ENCODE peak calls at places on chromosomes 2 and 18, in eight cellular contexts. One of them, this sample, is unnamed.

GRCh38 chr2:57957238-57957637 is 89.4 kb upstream of the VRK2 start:
- DNase-seq in fibroblast of lung: no peak
- DNase-seq in GM23338: no peak
- DNase-seq in OCI-LY7: no peak
- DNase-seq in IMR-90: no peak
- DNase-seq in H9: no peak
- DNase-seq in neural progenitor cell: no peak
- DNase-seq in PC-9: no peak
- DNase-seq in this sample: no peak

GRCh38 chr2:132955871-132956615 is 286.0 kb upstream of the LYPD1 start:
- DNase-seq in fibroblast of lung: no peak
- DNase-seq in GM23338: no peak
- DNase-seq in OCI-LY7: no peak
- DNase-seq in IMR-90: no peak
- DNase-seq in H9: no peak
- DNase-seq in neural progenitor cell: no peak
- DNase-seq in PC-9: no peak
- DNase-seq in this sample: no peak

GRCh38 chr2:181785677-181786344 is 105.5 kb upstream of the NEUROD1 start:
- DNase-seq in fibroblast of lung: peak; percentile 70
- DNase-seq in GM23338: no peak
- DNase-seq in OCI-LY7: no peak
- DNase-seq in IMR-90: peak; percentile 75
- DNase-seq in H9: no peak
- DNase-seq in neural progenitor cell: no peak
- DNase-seq in PC-9: peak; percentile 47
- DNase-seq in this sample: peak; percentile 88

GRCh38 chr2:169221745-169222369 is 140.5 kb downstream of the LRP2 start:
- DNase-seq in fibroblast of lung: peak; percentile 5
- DNase-seq in GM23338: peak; percentile 71
- DNase-seq in OCI-LY7: no peak
- DNase-seq in IMR-90: no peak
- DNase-seq in H9: no peak
- DNase-seq in neural progenitor cell: no peak
- DNase-seq in PC-9: no peak
- DNase-seq in this sample: peak; percentile 3

GRCh38 chr2:239934571-239935171 is 90.5 kb downstream of the NDUFA10 start:
- DNase-seq in fibroblast of lung: peak; percentile 49
- DNase-seq in GM23338: peak; percentile 89
- DNase-seq in OCI-LY7: peak; percentile 34
- DNase-seq in IMR-90: peak; percentile 39
- DNase-seq in H9: peak; percentile 70
- DNase-seq in neural progenitor cell: peak; percentile 90
- DNase-seq in PC-9: peak; percentile 39
- DNase-seq in this sample: no peak

GRCh38 chr2:70069049-70069448 is 18.2 kb upstream of the PCBP1 start:
- DNase-seq in fibroblast of lung: no peak
- DNase-seq in GM23338: no peak
- DNase-seq in OCI-LY7: no peak
- DNase-seq in IMR-90: peak; percentile 6
- DNase-seq in H9: no peak
- DNase-seq in neural progenitor cell: no peak
- DNase-seq in PC-9: no peak
- DNase-seq in this sample: peak; percentile 94

GRCh38 chr2:219045937-219046550 is 4.7 kb upstream of the CFAP65 start:
- DNase-seq in fibroblast of lung: peak; percentile 42
- DNase-seq in GM23338: peak; percentile 81
- DNase-seq in OCI-LY7: peak; percentile 11
- DNase-seq in IMR-90: peak; percentile 27
- DNase-seq in H9: peak; percentile 63
- DNase-seq in neural progenitor cell: peak; percentile 85
- DNase-seq in PC-9: peak; percentile 41
- DNase-seq in this sample: peak; percentile 28

GRCh38 chr2:131062066-131062465 is 31.2 kb downstream of the FAM168B start:
- DNase-seq in fibroblast of lung: no peak
- DNase-seq in GM23338: no peak
- DNase-seq in OCI-LY7: no peak
- DNase-seq in IMR-90: no peak
- DNase-seq in H9: no peak
- DNase-seq in neural progenitor cell: no peak
- DNase-seq in PC-9: no peak
- DNase-seq in this sample: no peak

GRCh38 chr2:26807788-26808460 is 22.1 kb downstream of the CENPA start:
- DNase-seq in fibroblast of lung: peak; percentile 20
- DNase-seq in GM23338: peak; percentile 22
- DNase-seq in OCI-LY7: no peak
- DNase-seq in IMR-90: peak; percentile 29
- DNase-seq in H9: no peak
- DNase-seq in neural progenitor cell: peak; percentile 54
- DNase-seq in PC-9: no peak
- DNase-seq in this sample: no peak

GRCh38 chr2:43074592-43075053 is 151.8 kb downstream of the ZFP36L2 start:
- DNase-seq in fibroblast of lung: no peak
- DNase-seq in GM23338: no peak
- DNase-seq in OCI-LY7: no peak
- DNase-seq in IMR-90: no peak
- DNase-seq in H9: no peak
- DNase-seq in neural progenitor cell: no peak
- DNase-seq in PC-9: no peak
- DNase-seq in this sample: no peak

GRCh38 chr2:40062381-40062780 is 283.3 kb upstream of the THUMPD2 start:
- DNase-seq in fibroblast of lung: no peak
- DNase-seq in GM23338: no peak
- DNase-seq in OCI-LY7: no peak
- DNase-seq in IMR-90: no peak
- DNase-seq in H9: no peak
- DNase-seq in neural progenitor cell: no peak
- DNase-seq in PC-9: no peak
- DNase-seq in this sample: no peak

GRCh38 chr2:113277474-113278072 is 1.1 kb downstream of the PAX8 start:
- DNase-seq in fibroblast of lung: no peak
- DNase-seq in GM23338: peak; percentile 60
- DNase-seq in OCI-LY7: no peak
- DNase-seq in IMR-90: no peak
- DNase-seq in H9: peak; percentile 51
- DNase-seq in neural progenitor cell: peak; percentile 74
- DNase-seq in PC-9: no peak
- DNase-seq in this sample: no peak

GRCh38 chr2:172046080-172046678 is 39.1 kb upstream of the DLX1 start:
- DNase-seq in fibroblast of lung: peak; percentile 53
- DNase-seq in GM23338: no peak
- DNase-seq in OCI-LY7: no peak
- DNase-seq in IMR-90: no peak
- DNase-seq in H9: no peak
- DNase-seq in neural progenitor cell: no peak
- DNase-seq in PC-9: no peak
- DNase-seq in this sample: no peak

GRCh38 chr18:435940-436339 is 64.6 kb downstream of the COLEC12 start:
- DNase-seq in fibroblast of lung: no peak
- DNase-seq in GM23338: no peak
- DNase-seq in OCI-LY7: no peak
- DNase-seq in IMR-90: peak; percentile 43
- DNase-seq in H9: no peak
- DNase-seq in neural progenitor cell: no peak
- DNase-seq in PC-9: no peak
- DNase-seq in this sample: no peak

GRCh38 chr18:429030-429429 is 71.5 kb downstream of the COLEC12 start:
- DNase-seq in fibroblast of lung: no peak
- DNase-seq in GM23338: no peak
- DNase-seq in OCI-LY7: no peak
- DNase-seq in IMR-90: no peak
- DNase-seq in H9: no peak
- DNase-seq in neural progenitor cell: no peak
- DNase-seq in PC-9: no peak
- DNase-seq in this sample: no peak

GRCh38 chr18:433960-434359 is 66.5 kb downstream of the COLEC12 start:
- DNase-seq in fibroblast of lung: peak; percentile 25
- DNase-seq in GM23338: no peak
- DNase-seq in OCI-LY7: no peak
- DNase-seq in IMR-90: peak; percentile 55
- DNase-seq in H9: no peak
- DNase-seq in neural progenitor cell: no peak
- DNase-seq in PC-9: no peak
- DNase-seq in this sample: no peak

GRCh38 chr18:433297-433696 is 67.2 kb downstream of the COLEC12 start:
- DNase-seq in fibroblast of lung: no peak
- DNase-seq in GM23338: no peak
- DNase-seq in OCI-LY7: no peak
- DNase-seq in IMR-90: peak; percentile 24
- DNase-seq in H9: no peak
- DNase-seq in neural progenitor cell: peak; percentile 36
- DNase-seq in PC-9: no peak
- DNase-seq in this sample: no peak

DNA sequence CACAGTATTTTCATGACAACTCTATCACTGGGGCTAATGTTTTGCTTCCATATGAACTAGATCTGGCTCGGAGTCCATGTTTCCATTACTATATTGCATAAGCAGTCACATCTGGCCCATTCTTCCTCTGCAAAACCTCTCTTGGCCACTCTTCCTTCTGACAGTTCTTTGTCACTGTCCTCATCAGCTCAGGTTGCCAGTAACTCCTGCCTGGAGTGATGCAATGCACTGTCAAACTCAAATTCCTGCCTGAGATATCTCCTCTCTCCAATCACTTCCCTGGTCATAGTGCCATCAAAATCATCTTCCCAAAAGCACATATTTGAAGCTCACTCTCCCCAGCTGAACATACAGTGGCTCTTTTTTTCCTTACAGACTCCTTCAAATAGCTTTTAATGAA is 66.1 kb downstream of the COLEC12 start:
- DNase-seq in fibroblast of lung: peak; percentile 17
- DNase-seq in GM23338: no peak
- DNase-seq in OCI-LY7: no peak
- DNase-seq in IMR-90: peak; percentile 32
- DNase-seq in H9: no peak
- DNase-seq in neural progenitor cell: no peak
- DNase-seq in PC-9: no peak
- DNase-seq in this sample: no peak
- TF ChIP-seq CTCF in fibroblast of lung: no peak
- TF ChIP-seq CTCF in GM23338: no peak
- TF ChIP-seq CTCF in OCI-LY7: no peak
- TF ChIP-seq CTCF in IMR-90: no peak
- TF ChIP-seq CTCF in H9: no peak
- TF ChIP-seq CTCF in neural progenitor cell: no peak
- TF ChIP-seq CTCF in PC-9: no peak
- TF ChIP-seq CTCF in this sample: no peak

GRCh38 chr2:29617351-29617750 is 304.0 kb downstream of the ALK start:
- DNase-seq in fibroblast of lung: no peak
- DNase-seq in GM23338: no peak
- DNase-seq in OCI-LY7: no peak
- DNase-seq in IMR-90: no peak
- DNase-seq in H9: no peak
- DNase-seq in neural progenitor cell: no peak
- DNase-seq in PC-9: no peak
- DNase-seq in this sample: no peak
- H2AFZ ChIP-seq in fibroblast of lung: no peak overlapping the region
- H2AFZ ChIP-seq in GM23338: no peak overlapping the region
- H2AFZ ChIP-seq in OCI-LY7: no peak overlapping the region
- H2AFZ ChIP-seq in IMR-90: no peak overlapping the region
- H2AFZ ChIP-seq in H9: no peak overlapping the region
- H2AFZ ChIP-seq in neural progenitor cell: no peak overlapping the region
- H2AFZ ChIP-seq in PC-9: no peak overlapping the region
- H2AFZ ChIP-seq in this sample: no peak overlapping the region

DNA sequence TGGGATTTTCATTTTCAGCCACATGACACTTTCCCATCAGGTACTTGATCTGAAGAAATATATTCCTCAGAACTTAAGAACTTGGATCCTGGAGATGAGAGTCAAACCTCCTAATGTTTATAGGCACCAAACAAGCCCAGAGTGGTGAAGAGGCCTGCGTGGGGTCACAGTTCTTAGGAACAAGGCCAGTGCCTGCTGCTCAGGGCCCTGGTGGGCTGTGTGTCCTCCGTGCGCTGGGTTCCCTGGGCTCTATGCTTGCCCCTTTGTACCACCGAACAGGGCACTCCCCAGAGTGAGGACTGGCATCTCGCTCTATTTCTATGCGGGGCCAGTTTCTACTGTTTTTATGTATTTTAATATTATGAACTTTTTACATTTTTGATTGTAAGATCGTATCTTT is 76.0 kb upstream of the RBM44 start:
- DNase-seq in fibroblast of lung: no peak
- DNase-seq in GM23338: no peak
- DNase-seq in OCI-LY7: no peak
- DNase-seq in IMR-90: no peak
- DNase-seq in H9: no peak
- DNase-seq in neural progenitor cell: no peak
- DNase-seq in PC-9: no peak
- DNase-seq in this sample: no peak
- H4K20me1 ChIP-seq in fibroblast of lung: no peaks in the 10 kb centered on the region
- H4K20me1 ChIP-seq in GM23338: peaks cover 27% of the 10 kb centered on the region
- H4K20me1 ChIP-seq in OCI-LY7: peaks cover 15% of the 10 kb centered on the region
- H4K20me1 ChIP-seq in IMR-90: peaks cover 49% of the 10 kb centered on the region
- H4K20me1 ChIP-seq in H9: no peaks in the 10 kb centered on the region
- H4K20me1 ChIP-seq in neural progenitor cell: no peaks in the 10 kb centered on the region
- H4K20me1 ChIP-seq in PC-9: peaks cover 100% of the 10 kb centered on the region
- H4K20me1 ChIP-seq in this sample: peaks cover 4% of the 10 kb centered on the region

GRCh38 chr18:10322408-10322807 is 132.0 kb upstream of the APCDD1 start:
- DNase-seq in fibroblast of lung: no peak
- DNase-seq in GM23338: no peak
- DNase-seq in OCI-LY7: no peak
- DNase-seq in IMR-90: peak; percentile 21
- DNase-seq in H9: no peak
- DNase-seq in neural progenitor cell: no peak
- DNase-seq in PC-9: no peak
- DNase-seq in this sample: peak; percentile 58

GRCh38 chr18:10320848-10321247 is 133.6 kb upstream of the APCDD1 start:
- DNase-seq in fibroblast of lung: no peak
- DNase-seq in GM23338: no peak
- DNase-seq in OCI-LY7: no peak
- DNase-seq in IMR-90: peak; percentile 57
- DNase-seq in H9: no peak
- DNase-seq in neural progenitor cell: no peak
- DNase-seq in PC-9: no peak
- DNase-seq in this sample: peak; percentile 45

GRCh38 chr18:10321987-10322386 is 132.4 kb upstream of the APCDD1 start:
- DNase-seq in fibroblast of lung: no peak
- DNase-seq in GM23338: no peak
- DNase-seq in OCI-LY7: no peak
- DNase-seq in IMR-90: no peak
- DNase-seq in H9: no peak
- DNase-seq in neural progenitor cell: no peak
- DNase-seq in PC-9: no peak
- DNase-seq in this sample: no peak

GRCh38 chr18:10320201-10320600 is 134.2 kb upstream of the APCDD1 start:
- DNase-seq in fibroblast of lung: no peak
- DNase-seq in GM23338: no peak
- DNase-seq in OCI-LY7: no peak
- DNase-seq in IMR-90: no peak
- DNase-seq in H9: no peak
- DNase-seq in neural progenitor cell: no peak
- DNase-seq in PC-9: no peak
- DNase-seq in this sample: no peak

GRCh38 chr18:10321576-10321975 is 132.9 kb upstream of the APCDD1 start:
- DNase-seq in fibroblast of lung: no peak
- DNase-seq in GM23338: no peak
- DNase-seq in OCI-LY7: no peak
- DNase-seq in IMR-90: no peak
- DNase-seq in H9: no peak
- DNase-seq in neural progenitor cell: no peak
- DNase-seq in PC-9: no peak
- DNase-seq in this sample: no peak
- TF ChIP-seq CTCF in fibroblast of lung: no peak
- TF ChIP-seq CTCF in GM23338: no peak
- TF ChIP-seq CTCF in OCI-LY7: no peak
- TF ChIP-seq CTCF in IMR-90: no peak
- TF ChIP-seq CTCF in H9: no peak
- TF ChIP-seq CTCF in neural progenitor cell: no peak
- TF ChIP-seq CTCF in PC-9: no peak
- TF ChIP-seq CTCF in this sample: no peak

This sample was measured in mammary epithelial cell.